ENCODE peak calls at places on chromosomes 5 and 9, in four cellular contexts. P, O, M and B are unnamed samples. For H3K4me1, the result is how much of the 10 kb centered on the place peaks cover.

GRCh38 chr9:99326112-99326916 is 104.2 kb downstream of the SEC61B start:
- DNase-seq in P (peak), O (no peak), M (no peak), B (no peak)

GRCh38 chr5:122498163-122498562 is 186.1 kb downstream of the SNCAIP start:
- DNase-seq in P (peak), O (peak), M (no peak), B (no peak)

GRCh38 chr5:120229036-120229435 is 235.1 kb upstream of the PRR16 start:
- DNase-seq in P (no peak), O (no peak), M (no peak), B (no peak)

GRCh38 chr9:113537227-113537810 is 73.8 kb downstream of the RGS3 start:
- DNase-seq in P (no peak), O (no peak), M (no peak), B (no peak)

GRCh38 chr5:37111426-37112382 is 137.5 kb downstream of the CPLANE1 start:
- DNase-seq in P (no peak), O (no peak), M (no peak), B (no peak)

GRCh38 chr5:148205865-148206264 is 3.0 kb downstream of the SPINK6 start:
- DNase-seq in P (no peak), O (no peak), M (no peak), B (no peak)

GRCh38 chr5:44574626-44575025 is 185.4 kb upstream of the FGF10 start:
- DNase-seq in P (no peak), O (no peak), M (no peak), B (no peak)

GRCh38 chr5:143932584-143932983 is 120.6 kb downstream of the HMHB1 start:
- DNase-seq in P (peak), O (no peak), M (no peak), B (no peak)

GRCh38 chr5:53038196-53038847 is 49.2 kb downstream of the ITGA2 start:
- DNase-seq in P (no peak), O (no peak), M (no peak), B (no peak)

GRCh38 chr9:16196206-16196605 is 643.4 kb downstream of the CCDC171 start:
- DNase-seq in P (peak), O (no peak), M (no peak), B (no peak)

GRCh38 chr5:42993516-42994284 is 46.4 kb downstream of the ANXA2R start:
- DNase-seq in P (peak), O (no peak), M (no peak), B (peak)

GRCh38 chr5:42991477-42992034 is 48.6 kb downstream of the ANXA2R start:
- DNase-seq in P (peak), O (no peak), M (no peak), B (no peak)

GRCh38 chr5:42992035-42992570 is 48.0 kb downstream of the ANXA2R start:
- DNase-seq in P (peak), O (peak), M (peak), B (peak)

GRCh38 chr5:42994285-42995151 is 45.6 kb downstream of the ANXA2R start:
- DNase-seq in P (peak), O (peak), M (peak), B (peak)

DNA sequence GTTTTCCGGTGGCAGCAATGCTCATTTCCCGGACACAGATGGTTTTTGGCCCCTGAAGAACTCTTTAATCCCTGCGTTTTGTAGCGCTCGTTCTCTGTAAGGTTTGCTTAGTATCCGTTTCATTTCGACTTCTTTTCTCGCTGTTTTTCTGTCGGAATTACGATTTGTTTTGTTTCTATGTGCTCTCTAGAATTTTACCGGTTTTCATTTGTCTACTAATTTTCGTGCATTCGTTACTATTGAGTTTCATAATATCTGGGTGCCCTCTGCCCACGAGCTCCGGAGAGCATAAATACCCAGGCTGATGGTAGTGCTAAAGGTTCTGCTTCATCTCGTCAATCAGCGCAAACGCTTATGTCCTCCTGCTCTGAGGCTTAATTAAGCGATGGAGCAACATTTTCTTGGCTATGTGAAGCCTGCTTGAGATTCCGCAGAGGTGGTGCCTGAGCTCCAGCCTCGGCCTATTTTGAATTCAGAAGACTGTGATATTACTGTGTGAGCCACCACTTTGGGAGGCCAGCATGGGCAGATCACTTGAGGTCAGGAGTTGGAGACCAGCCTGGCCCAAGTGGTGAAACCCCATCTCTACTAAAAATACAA is 44.9 kb downstream of the ANXA2R start:
- DNase-seq in P (peak), O (no peak), M (no peak), B (no peak)
- TF ChIP-seq POLR2A in P (no peak), O (no peak), M (no peak), B (no peak)

GRCh38 chr9:128276574-128277270 is 646 bp downstream of the SWI5 start:
- DNase-seq in P (peak), O (peak), M (no peak), B (no peak)
- TF ChIP-seq CTCF in P (no peak), O (no peak), M (no peak), B (no peak)

GRCh38 chr9:131254107-131254491 is 22.2 kb downstream of the FAM78A start:
- DNase-seq in P (no peak), O (no peak), M (no peak), B (no peak)
- H3K4me1 ChIP-seq in P (under half), O (under half), M (under half), B (under half)

DNA sequence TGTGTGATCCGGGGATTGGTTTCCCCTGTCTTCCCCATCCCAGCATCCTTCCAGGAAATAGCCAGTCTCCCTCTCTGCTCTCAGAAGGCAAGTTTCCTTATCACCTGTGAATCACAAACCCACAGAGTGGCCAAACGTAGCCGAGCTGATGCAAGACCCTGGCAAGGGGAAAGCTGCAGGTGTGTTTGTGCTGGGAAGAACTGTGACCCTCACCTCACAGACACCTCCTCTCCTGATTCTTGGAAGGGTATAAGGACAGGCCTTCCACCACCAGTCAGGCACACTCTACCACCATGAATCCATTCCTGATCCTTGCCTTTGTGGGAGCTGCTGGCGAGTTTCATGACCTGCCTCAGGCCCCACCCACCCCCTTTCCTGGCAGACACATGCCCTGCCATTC is at the start of gene PRSS3:
- DNase-seq in P (no peak), O (no peak), M (no peak), B (no peak)
- TF ChIP-seq POLR2A in P (no peak), O (no peak), M (no peak), B (no peak)

GRCh38 chr9:88775037-88775471 is 216.2 kb upstream of the S1PR3 start:
- DNase-seq in P (peak), O (no peak), M (no peak), B (no peak)

GRCh38 chr9:88775559-88775958 is 215.7 kb upstream of the S1PR3 start:
- DNase-seq in P (peak), O (no peak), M (no peak), B (no peak)

GRCh38 chr9:88772602-88773001 is 218.7 kb upstream of the S1PR3 start:
- DNase-seq in P (no peak), O (no peak), M (no peak), B (no peak)

GRCh38 chr9:88773119-88773518 is 218.1 kb upstream of the S1PR3 start:
- DNase-seq in P (no peak), O (no peak), M (no peak), B (no peak)

DNA sequence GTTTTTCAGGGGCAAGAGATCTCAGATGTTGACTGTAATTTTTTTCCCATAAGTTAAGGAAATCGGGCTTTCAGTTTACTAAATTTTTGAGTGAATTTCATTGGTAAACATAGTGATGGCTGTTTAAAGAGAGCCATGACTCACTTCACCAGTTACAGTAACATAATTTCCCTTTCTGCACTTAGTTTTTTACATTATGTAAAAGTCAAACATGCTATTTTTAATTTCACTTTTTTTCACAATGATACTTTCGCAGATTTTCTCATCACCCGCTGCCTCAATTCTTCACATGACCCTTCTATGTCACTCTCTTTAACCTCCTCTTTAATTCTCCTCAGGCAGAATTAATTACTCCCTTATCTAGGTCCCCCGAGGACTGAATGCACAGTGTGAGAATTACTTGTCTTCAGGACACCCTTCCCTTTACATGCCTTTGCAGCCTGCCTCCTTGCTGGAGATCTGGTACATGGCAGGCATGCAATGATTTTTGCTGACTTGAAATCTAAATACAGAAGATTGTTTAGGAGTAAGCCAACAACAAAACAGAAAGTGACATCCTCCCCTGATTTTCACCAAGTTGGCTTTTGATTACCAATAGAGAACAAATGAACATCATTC is 217.5 kb upstream of the S1PR3 start:
- DNase-seq in P (peak), O (no peak), M (no peak), B (no peak)
- TF ChIP-seq CTCF in P (no peak), O (no peak), M (no peak), B (no peak)

DNA sequence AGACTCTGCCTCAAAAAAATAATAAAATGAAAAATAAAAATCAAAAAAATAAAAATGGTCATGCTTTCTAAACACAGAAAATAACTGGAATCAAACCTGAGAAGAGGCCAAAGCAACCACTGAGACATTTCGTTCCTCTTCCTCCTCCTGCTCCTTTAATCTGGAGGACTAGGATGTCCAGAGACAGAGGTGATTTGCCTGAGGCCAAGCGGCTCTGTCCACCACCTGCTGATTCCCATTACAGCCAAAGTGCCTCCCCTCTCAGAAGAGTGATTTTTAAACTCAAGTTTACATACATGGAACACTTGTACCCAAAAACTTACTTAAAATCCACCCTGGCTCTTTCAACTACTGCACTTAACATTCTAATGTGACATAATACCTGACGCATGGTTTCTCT is 65.6 kb downstream of the TLE1 start:
- DNase-seq in P (no peak), O (no peak), M (no peak), B (no peak)
- H3K4me1 ChIP-seq in P (under half), O (under half), M (under half), B (under half)

GRCh38 chr9:120891255-120891954 is 14.4 kb upstream of the PHF19 start:
- DNase-seq in P (peak), O (no peak), M (no peak), B (no peak)

GRCh38 chr9:120889606-120890396 is 12.8 kb upstream of the PHF19 start:
- DNase-seq in P (no peak), O (no peak), M (no peak), B (no peak)

GRCh38 chr9:120888626-120889025 is 11.6 kb upstream of the PHF19 start:
- DNase-seq in P (no peak), O (no peak), M (no peak), B (no peak)

GRCh38 chr9:120892177-120892747 is 15.3 kb upstream of the PHF19 start:
- DNase-seq in P (no peak), O (no peak), M (no peak), B (no peak)

DNA sequence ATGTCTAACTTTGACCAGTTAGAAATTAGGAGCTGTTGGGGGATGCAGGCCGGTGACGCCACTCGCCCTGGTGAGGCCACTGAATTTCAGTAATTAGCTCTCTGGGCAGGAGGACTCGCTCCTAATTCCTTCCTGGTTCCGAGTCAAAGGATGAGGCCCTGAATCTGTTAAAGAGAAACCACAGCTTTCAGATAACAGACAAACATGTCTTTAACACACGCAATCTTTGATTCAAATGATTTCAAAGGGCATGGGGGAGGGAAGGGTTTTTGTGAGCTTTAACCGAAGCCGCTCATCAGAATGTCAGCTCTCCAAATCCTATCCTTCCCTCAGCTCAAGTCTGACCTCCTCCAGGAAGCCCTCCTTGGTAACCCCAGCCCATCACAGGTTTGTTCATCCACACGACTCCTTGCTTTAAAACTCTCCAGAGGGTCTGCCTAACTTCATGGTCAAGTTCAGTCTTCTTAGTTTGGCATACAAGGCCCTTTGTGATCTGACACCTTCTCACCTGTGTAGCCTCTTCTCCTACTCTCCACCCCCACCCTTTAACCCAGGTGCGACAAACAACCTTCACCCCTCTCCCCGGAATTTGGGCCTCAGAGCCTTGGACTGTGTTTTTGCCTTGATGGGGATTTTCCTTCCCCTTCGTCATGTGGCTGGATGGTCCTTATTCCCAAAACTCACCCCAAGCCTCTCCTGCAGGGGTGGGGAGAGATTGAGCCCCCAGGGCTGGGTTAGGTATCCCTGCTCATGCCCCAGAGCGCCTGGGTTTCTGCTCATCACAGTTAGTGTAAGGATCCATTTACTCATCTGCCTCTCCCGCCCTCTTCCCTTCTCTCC is 13.6 kb upstream of the PHF19 start:
- DNase-seq in P (no peak), O (no peak), M (no peak), B (no peak)
- TF ChIP-seq POLR2A in P (no peak), O (no peak), M (no peak), B (no peak)